ENCODE peak calls at places on chromosomes 6 and 20, in four cellular contexts. W is T-cell, E is cerebellum, V is hepatocyte. A is an unnamed sample.

GRCh38 chr20:10430704-10431103 is 3.3 kb downstream of the MKKS start:
- DNase-seq in W (no peak), E (no peak), V (no peak), A (no peak)

GRCh38 chr6:5997420-5998093 is 9.2 kb downstream of the NRN1 start:
- DNase-seq in E (peak), V (no peak), W (no peak), A (no peak)

GRCh38 chr20:57663241-57663640 is 43.0 kb upstream of the ZBP1 start:
- DNase-seq in W (no peak), E (no peak), V (no peak), A (no peak)

GRCh38 chr6:27114792-27115191 is 132.7 kb upstream of the PRSS16 start:
- DNase-seq in W (no peak), E (no peak), V (no peak), A (no peak)

GRCh38 chr6:32168350-32168749 is 4.0 kb downstream of the EGFL8 start:
- DNase-seq in W (no peak), E (no peak), V (no peak), A (no peak)

GRCh38 chr6:77463308-77463880 is at the start of gene HTR1B:
- DNase-seq in W (no peak), E (no peak), V (peak), A (no peak)

GRCh38 chr6:79234150-79235022 is at the start of gene HMGN3:
- DNase-seq in V (peak), E (peak), W (peak), A (peak)

GRCh38 chr6:145360865-145361264 is 374.5 kb downstream of the EPM2A start:
- DNase-seq in V (no peak), E (no peak), W (no peak), A (no peak)

A was measured in CD8-positive, alpha-beta memory T cell.